ENCODE peak calls at places on chromosomes 2 and 18, in five cellular contexts. H, K, I, W and A are unnamed samples. For H3K9me3 and H3K4me1, the result is how much of the 10 kb centered on the place peaks cover.

GRCh38 chr2:127664065-127664894 is 11.1 kb downstream of the LIMS2 start:
- DNase-seq in W (no peak), H (peak), K (no peak), I (no peak), A (no peak)

GRCh38 chr2:41598161-41598894 is 449.5 kb upstream of the PKDCC start:
- DNase-seq in K (no peak), W (no peak), I (peak), H (no peak), A (no peak)

GRCh38 chr2:97741251-97741650 is 27.9 kb downstream of the ZAP70 start:
- DNase-seq in K (no peak), H (no peak), I (no peak), W (no peak), A (no peak)

GRCh38 chr2:207632575-207633492 is 7.6 kb upstream of the METTL21A start:
- DNase-seq in H (peak), I (peak), W (no peak), K (peak), A (no peak)

GRCh38 chr18:49550621-49551020 is 11.2 kb upstream of the LIPG start:
- DNase-seq in H (no peak), W (no peak), K (no peak), I (no peak), A (no peak)

GRCh38 chr2:109255594-109255993 is 126.6 kb downstream of the SH3RF3 start:
- DNase-seq in I (no peak), W (no peak), K (no peak), H (no peak), A (no peak)

GRCh38 chr2:37389984-37390765 is 45.7 kb downstream of the QPCT start:
- DNase-seq in K (peak), H (peak), W (no peak), I (peak), A (peak)

GRCh38 chr2:60439219-60439974 is 114.1 kb downstream of the BCL11A start:
- DNase-seq in W (no peak), H (peak), I (no peak), K (no peak), A (no peak)

GRCh38 chr2:157261199-157261782 is 3.8 kb downstream of the GALNT5 start:
- DNase-seq in K (no peak), H (no peak), W (no peak), I (peak), A (no peak)

GRCh38 chr2:240432820-240433801 is 2.4 kb upstream of the GPC1 start:
- DNase-seq in H (peak), I (no peak), W (peak), K (no peak), A (no peak)

GRCh38 chr2:217360111-217360510 is 500.2 kb upstream of the TNP1 start:
- DNase-seq in H (no peak), I (no peak), K (no peak), W (no peak), A (no peak)

GRCh38 chr18:13577091-13577697 is 149.2 kb downstream of the FAM210A start:
- DNase-seq in I (peak), W (no peak), K (no peak), H (no peak), A (no peak)

GRCh38 chr2:173232956-173233744 is 121.5 kb upstream of the CDCA7 start:
- DNase-seq in K (no peak), W (no peak), I (no peak), H (no peak), A (no peak)

GRCh38 chr2:166234112-166234846 is 106.5 kb upstream of the SCN1A start:
- DNase-seq in W (no peak), H (no peak), I (peak), K (peak), A (no peak)

GRCh38 chr2:120441744-120442471 is 96.0 kb downstream of the INHBB start:
- DNase-seq in W (no peak), I (peak), H (no peak), K (peak), A (no peak)

GRCh38 chr2:48346124-48346536 is 183.8 kb upstream of the STON1 start:
- DNase-seq in K (peak), I (peak), H (peak), W (peak), A (no peak)

GRCh38 chr18:22320736-22321135 is 97.0 kb downstream of the CTAGE1 start:
- DNase-seq in K (no peak), W (no peak), I (no peak), H (no peak), A (no peak)

GRCh38 chr2:118221952-118222594 is 133.8 kb downstream of the INSIG2 start:
- DNase-seq in W (no peak), I (peak), H (peak), K (peak), A (peak)

GRCh38 chr2:23690421-23691105 is 236.4 kb downstream of the ATAD2B start:
- DNase-seq in W (peak), H (no peak), I (no peak), K (no peak), A (no peak)

GRCh38 chr18:12317664-12318333 is 9.8 kb downstream of the TUBB6 start:
- DNase-seq in W (no peak), H (no peak), I (no peak), K (no peak), A (no peak)

DNA sequence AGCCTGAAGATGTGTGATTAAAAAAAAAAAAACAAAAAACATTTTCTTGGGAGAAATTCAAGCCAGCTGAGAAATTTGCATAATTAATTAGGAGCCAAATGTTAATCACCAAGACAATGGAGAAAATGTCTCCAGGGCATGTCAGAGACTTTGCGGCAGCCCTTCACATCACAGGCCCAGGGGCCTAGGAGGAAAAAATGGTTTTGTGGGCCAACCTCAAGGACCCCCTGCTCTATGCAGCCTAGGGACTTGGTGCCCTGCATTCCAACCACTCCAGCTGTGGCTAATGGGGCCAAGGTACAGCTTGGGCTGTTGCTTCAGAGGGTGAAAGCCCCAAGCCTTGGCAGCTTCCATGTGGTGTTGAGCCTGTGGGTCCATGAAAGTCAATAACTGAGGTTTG is 241.9 kb upstream of the THUMPD2 start:
- DNase-seq in I (no peak), W (no peak), K (no peak), H (no peak), A (no peak)
- H3K9me3 ChIP-seq in I (under half), W (under half), K (under half), H (under half), A (under half)

DNA sequence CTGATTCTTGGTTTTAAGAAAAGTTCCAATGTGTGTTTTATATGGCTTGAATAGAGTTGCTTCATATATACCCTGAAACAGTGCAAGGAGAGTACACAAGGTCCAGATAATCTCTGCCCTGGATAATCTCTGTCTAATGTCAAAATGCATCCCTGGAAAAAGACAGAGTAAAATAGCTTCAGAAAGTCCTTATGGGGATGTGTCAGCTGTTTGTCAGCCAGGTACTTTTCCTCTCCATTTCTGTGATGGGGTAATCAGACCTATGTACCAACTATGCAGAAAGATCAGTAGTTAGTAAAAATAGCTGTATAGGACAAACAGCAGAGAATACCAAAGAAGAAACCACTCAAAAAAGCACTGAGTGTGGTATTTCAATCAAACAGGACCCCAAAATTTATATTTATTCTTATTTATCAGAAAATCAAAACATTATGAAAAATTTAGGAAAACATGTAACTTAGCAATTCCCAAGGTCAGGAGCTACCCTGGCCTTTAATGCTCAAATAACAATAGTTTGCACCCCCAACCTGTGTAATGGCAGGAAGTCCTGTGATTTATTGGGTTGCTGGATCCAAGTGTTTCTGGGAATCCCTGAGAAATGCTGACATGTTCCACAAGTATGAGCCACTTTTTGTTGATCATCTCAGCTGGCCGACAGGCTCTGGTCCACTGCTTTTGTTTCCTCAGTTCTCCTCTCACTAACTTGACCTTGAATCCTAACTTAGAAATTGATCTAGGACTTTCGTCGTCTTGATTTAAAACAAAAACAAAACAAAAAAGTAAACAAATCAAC is 69.6 kb downstream of the MDH1 start:
- DNase-seq in I (no peak), H (no peak), W (no peak), K (no peak), A (no peak)
- H3K4me1 ChIP-seq in I (under half), H (under half), W (under half), K (under half), A (under half)

GRCh38 chr2:200373196-200373595 is 66.7 kb downstream of the SPATS2L start:
- DNase-seq in W (no peak), K (no peak), H (no peak), I (peak), A (no peak)
- H3K9me3 ChIP-seq in W (under half), K (under half), H (under half), I (under half), A (under half)

DNA sequence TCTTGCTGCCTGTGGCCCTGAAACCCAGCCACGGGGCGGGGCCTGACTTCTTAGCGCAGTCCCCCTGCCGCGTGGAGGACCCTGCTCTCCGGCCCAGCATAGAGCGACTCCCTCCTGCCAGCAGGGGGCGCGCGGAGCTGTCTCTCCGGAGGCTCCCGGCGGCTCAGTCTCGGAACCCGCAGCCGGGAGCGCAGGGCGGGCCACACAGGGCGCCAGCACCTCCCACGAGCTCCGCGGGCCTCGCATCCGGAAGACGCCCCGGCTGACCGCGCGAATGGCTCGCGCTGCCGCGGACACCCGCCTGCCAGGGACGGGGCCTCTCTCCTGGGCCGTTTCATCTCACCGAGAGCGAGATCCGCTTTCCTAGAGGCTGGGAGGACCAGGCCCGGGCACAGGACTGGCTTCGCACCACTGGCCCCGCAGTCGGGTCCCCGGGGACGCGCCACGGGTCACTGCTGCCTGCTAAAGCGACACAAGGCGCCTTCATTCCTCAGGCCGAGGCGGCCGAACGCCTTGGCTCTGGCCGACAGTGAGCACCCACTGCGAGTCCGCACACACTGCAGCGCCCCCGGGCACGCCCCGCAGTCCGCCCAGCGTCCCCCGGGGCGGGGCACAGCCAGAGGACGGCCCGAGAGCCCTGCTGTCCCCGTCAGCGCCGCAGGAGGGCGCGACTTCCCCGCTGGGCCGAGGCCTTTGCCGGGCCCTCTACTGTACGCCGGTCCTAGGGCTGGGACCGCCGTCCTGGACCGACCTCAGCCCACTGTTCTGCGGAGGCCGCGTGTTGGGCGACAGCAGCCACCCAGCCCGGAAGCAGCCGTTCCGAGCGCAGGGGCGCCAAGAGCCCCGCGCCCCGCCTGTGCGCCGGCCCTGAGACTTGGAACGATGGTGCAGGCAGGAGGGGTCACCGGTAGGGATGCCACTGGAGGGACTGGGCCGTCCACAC is 39.0 kb upstream of the ARHGEF4 start:
- DNase-seq in W (peak), H (peak), I (peak), K (peak), A (peak)
- H3K4me1 ChIP-seq in W (under half), H (under half), I (under half), K (under half), A (under half)

GRCh38 chr18:72324677-72325076 is 219.5 kb downstream of the CBLN2 start:
- DNase-seq in H (no peak), W (no peak), I (no peak), K (no peak), A (no peak)

GRCh38 chr18:72329533-72329932 is 214.6 kb downstream of the CBLN2 start:
- DNase-seq in I (no peak), K (no peak), W (no peak), H (no peak), A (no peak)

GRCh38 chr18:72325307-72325706 is 218.8 kb downstream of the CBLN2 start:
- DNase-seq in K (no peak), W (no peak), I (no peak), H (no peak), A (no peak)
- H3K9me3 ChIP-seq in K (under half), W (under half), I (under half), H (under half), A (under half)

GRCh38 chr18:63147010-63147409 is 172.6 kb downstream of the BCL2 start:
- DNase-seq in I (no peak), K (no peak), H (no peak), W (no peak), A (no peak)

GRCh38 chr18:63146185-63146584 is 173.4 kb downstream of the BCL2 start:
- DNase-seq in K (no peak), W (no peak), H (no peak), I (no peak), A (no peak)

GRCh38 chr18:63143246-63143847 is 176.2 kb downstream of the BCL2 start:
- DNase-seq in H (no peak), I (no peak), K (no peak), W (no peak), A (no peak)

GRCh38 chr18:63142502-63143045 is 177.0 kb downstream of the BCL2 start:
- DNase-seq in W (no peak), H (no peak), K (no peak), I (no peak), A (no peak)

DNA sequence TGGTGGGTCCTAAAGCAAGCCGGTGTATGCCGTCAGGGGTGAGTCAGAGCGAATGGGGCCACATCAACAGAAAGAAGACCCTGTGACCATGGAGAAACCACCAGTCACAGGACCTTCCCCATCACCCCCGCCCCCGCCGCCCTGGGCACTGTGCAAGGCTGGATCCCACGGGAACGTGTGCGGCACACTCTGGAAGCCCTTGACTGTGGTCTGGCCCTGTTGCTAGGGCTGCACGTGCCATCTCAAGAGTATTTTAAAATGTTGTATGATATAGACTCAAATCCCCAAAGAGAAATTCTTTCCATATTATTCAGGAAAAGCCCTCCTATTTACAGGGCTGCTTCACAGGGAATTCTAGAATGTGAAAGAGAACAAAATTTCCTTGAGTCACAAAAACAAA is 174.8 kb downstream of the BCL2 start:
- DNase-seq in I (no peak), W (no peak), H (no peak), K (no peak), A (no peak)
- H3K4me1 ChIP-seq in I (under half), W (half or more), H (under half), K (under half), A (under half)

GRCh38 chr2:89811295-89811694 is 1119.8 kb downstream of the RPIA start:
- DNase-seq in H (no peak), K (no peak), I (no peak), W (no peak), A (no peak)
- H3K9me3 ChIP-seq in H (under half), K (under half), I (half or more), W (half or more), A (under half)

GRCh38 chr2:104052341-104052740 is 801.6 kb upstream of the POU3F3 start:
- DNase-seq in W (no peak), H (no peak), K (no peak), I (no peak), A (no peak)

GRCh38 chr2:104046466-104046865 is 807.4 kb upstream of the POU3F3 start:
- DNase-seq in H (no peak), K (no peak), I (no peak), W (no peak), A (no peak)

GRCh38 chr2:104050632-104051242 is 803.2 kb upstream of the POU3F3 start:
- DNase-seq in H (no peak), K (no peak), I (no peak), W (no peak), A (no peak)

GRCh38 chr2:104043864-104044263 is 810.1 kb upstream of the POU3F3 start:
- DNase-seq in I (no peak), W (no peak), H (no peak), K (no peak), A (no peak)

GRCh38 chr2:104049433-104049832 is 804.5 kb upstream of the POU3F3 start:
- DNase-seq in I (no peak), H (no peak), W (peak), K (no peak), A (no peak)
- H3K4me1 ChIP-seq in I (under half), H (under half), W (under half), K (under half), A (under half)